ENCODE peak calls at places on chromosomes 2 and 18, in ten cellular contexts. N, T, X, R, J, M, S, W, Q and D are unnamed samples.
A peak's percentile ranks its signal among the peaks of the same experiment; 100 is the strongest.

GRCh38 chr2:41943176-41943575 is 104.6 kb upstream of the PKDCC start:
- DNase-seq in N (no peak), T (no peak), X (no peak), R (no peak), J (no peak), M (no peak), S (no peak), W (no peak), Q (no peak), D (no peak)

GRCh38 chr2:38443021-38443541 is 66.0 kb upstream of the ATL2 start:
- DNase-seq in N (no peak), T (no peak), X (peak; percentile 14), R (peak; percentile 72), J (no peak), M (no peak), S (peak; percentile 78), W (no peak), Q (no peak), D (peak; percentile 71)

GRCh38 chr2:121804997-121805766 is 49.7 kb downstream of the TSN start:
- DNase-seq in N (no peak), T (no peak), X (no peak), R (no peak), J (no peak), M (no peak), S (no peak), W (peak; percentile 77), Q (no peak), D (no peak)

GRCh38 chr2:41377837-41378236 is 670.0 kb upstream of the PKDCC start:
- DNase-seq in N (no peak), T (no peak), X (no peak), R (no peak), J (no peak), M (no peak), S (no peak), W (no peak), Q (no peak), D (peak; percentile 20)

GRCh38 chr18:35141567-35142269 is 99.1 kb upstream of the ZNF397 start:
- DNase-seq in N (no peak), T (no peak), X (no peak), R (no peak), J (no peak), M (no peak), S (no peak), W (no peak), Q (no peak), D (no peak)

GRCh38 chr2:46657042-46657504 is 177.7 kb downstream of the TMEM247 start:
- DNase-seq in N (no peak), T (no peak), X (peak; percentile 86), R (peak; percentile 18), J (no peak), M (peak; percentile 73), S (peak; percentile 47), W (peak; percentile 85), Q (no peak), D (peak; percentile 16)

GRCh38 chr2:1556776-1557466 is 143.7 kb downstream of the TPO start:
- DNase-seq in N (no peak), T (no peak), X (peak; percentile 44), R (no peak), J (no peak), M (peak; percentile 41), S (peak; percentile 27), W (no peak), Q (no peak), D (no peak)

GRCh38 chr18:7856099-7856498 is 289.0 kb downstream of the PTPRM start:
- DNase-seq in N (no peak), T (no peak), X (no peak), R (no peak), J (no peak), M (no peak), S (peak; percentile 79), W (no peak), Q (no peak), D (no peak)

GRCh38 chr18:48219429-48220145 is 189.6 kb downstream of the ZBTB7C start:
- DNase-seq in N (no peak), T (no peak), X (no peak), R (no peak), J (no peak), M (no peak), S (no peak), W (peak; percentile 21), Q (no peak), D (no peak)